ENCODE peak calls at places on chromosome 9, in nine cellular contexts. N is left lung; M is CD4-positive, CD25-positive, alpha-beta regulatory T cell; H is adrenal gland; O is aorta; A is endothelial cell of umbilical vein; J is K562; Z is upper lobe of right lung; W is CD8-positive, alpha-beta T cell. U is an unnamed sample.

GRCh38 chr9:88462191-88462590 is 72.8 kb upstream of the NXNL2 start:
- DNase-seq in M (no peak), N (no peak), W (no peak), A (no peak), J (no peak), H (no peak), Z (no peak), O (no peak), U (no peak)

GRCh38 chr9:72680593-72681317 is 159.3 kb downstream of the TMC1 start:
- DNase-seq in H (no peak), Z (no peak), W (no peak), N (no peak), J (no peak), O (no peak), A (no peak), M (no peak), U (no peak)

GRCh38 chr9:4435197-4435596 is 55.1 kb upstream of the SLC1A1 start:
- DNase-seq in A (no peak), O (no peak), N (no peak), J (no peak), Z (no peak), H (no peak), M (no peak), W (no peak), U (no peak)

GRCh38 chr9:106025449-106025848 is 331.1 kb downstream of the TMEM38B start:
- DNase-seq in N (no peak), W (no peak), Z (no peak), M (no peak), H (no peak), J (no peak), O (no peak), A (no peak), U (no peak)

GRCh38 chr9:38026840-38027527 is 42.0 kb downstream of the SHB start:
- DNase-seq in O (no peak), M (no peak), H (no peak), W (no peak), J (no peak), Z (no peak), A (no peak), N (no peak), U (no peak)

GRCh38 chr9:29211003-29211584 is 1637.8 kb upstream of the C9orf72 start:
- DNase-seq in M (no peak), A (no peak), J (no peak), W (no peak), N (no peak), Z (no peak), O (no peak), H (no peak), U (no peak)

GRCh38 chr9:134776080-134776796 is 104.4 kb upstream of the FCN2 start:
- DNase-seq in Z (no peak), M (no peak), H (no peak), N (no peak), O (no peak), W (no peak), J (no peak), A (no peak), U (no peak)

GRCh38 chr9:114475412-114476136 is 29.7 kb downstream of the WHRN start:
- DNase-seq in N (no peak), J (no peak), O (no peak), M (peak; percentile 31), W (no peak), H (no peak), A (no peak), Z (no peak), U (no peak)

GRCh38 chr9:80061940-80062339 is 490.2 kb downstream of the TLE4 start:
- DNase-seq in A (peak; percentile 51), J (no peak), O (peak; percentile 48), M (no peak), H (peak; percentile 51), N (no peak), Z (no peak), W (no peak), U (no peak)

GRCh38 chr9:105132006-105132405 is 112.4 kb upstream of the SLC44A1 start:
- DNase-seq in Z (no peak), O (no peak), M (no peak), N (no peak), H (no peak), W (no peak), J (no peak), A (no peak), U (no peak)

GRCh38 chr9:134595014-134595413 is 46.6 kb upstream of the COL5A1 start:
- DNase-seq in A (no peak), M (no peak), Z (no peak), W (no peak), N (no peak), O (no peak), H (no peak), J (no peak), U (no peak)

GRCh38 chr9:81162361-81162760 is 527.0 kb downstream of the TLE1 start:
- DNase-seq in M (no peak), H (no peak), A (no peak), Z (no peak), J (no peak), O (no peak), N (no peak), W (no peak), U (no peak)

GRCh38 chr9:123798203-123798602 is 131.7 kb downstream of the DENND1A start:
- DNase-seq in H (no peak), A (no peak), N (no peak), J (no peak), Z (no peak), M (no peak), O (no peak), W (no peak), U (no peak)

GRCh38 chr9:126788046-126788445 is 16.8 kb upstream of the ZBTB43 start:
- DNase-seq in A (no peak), W (no peak), J (no peak), N (no peak), H (no peak), O (no peak), M (no peak), Z (no peak), U (no peak)

GRCh38 chr9:4299006-4299795 is 667 bp downstream of the GLIS3 start:
- DNase-seq in O (peak; percentile 61), M (peak; percentile 40), Z (peak; percentile 78), W (peak; percentile 19), J (no peak), A (peak; percentile 62), N (peak; percentile 79), H (peak; percentile 27), U (peak; percentile 20)

GRCh38 chr9:35745569-35745968 is 3.5 kb downstream of the GBA2 start:
- DNase-seq in O (no peak), H (no peak), N (no peak), M (no peak), Z (no peak), A (no peak), W (no peak), J (no peak), U (no peak)

GRCh38 chr9:125103770-125104169 is 39.6 kb downstream of the SCAI start:
- DNase-seq in O (no peak), W (no peak), H (no peak), J (no peak), A (no peak), M (no peak), Z (no peak), N (no peak), U (no peak)

GRCh38 chr9:19498015-19498414 is 89.2 kb downstream of the ACER2 start:
- DNase-seq in W (no peak), O (no peak), H (no peak), A (no peak), N (no peak), Z (no peak), M (no peak), J (no peak), U (no peak)

GRCh38 chr9:108235599-108235998 is 620.2 kb downstream of the ACTL7B start:
- DNase-seq in N (no peak), O (no peak), H (no peak), W (no peak), J (no peak), M (no peak), Z (no peak), A (no peak), U (no peak)

GRCh38 chr9:108234811-108235210 is 621.0 kb downstream of the ACTL7B start:
- DNase-seq in N (no peak), O (no peak), M (no peak), A (no peak), J (no peak), Z (no peak), H (no peak), W (no peak), U (no peak)
- H3K27ac ChIP-seq in N (no peak overlapping the region), O (no peak overlapping the region), M (no peak overlapping the region), A (no peak overlapping the region), J (no peak overlapping the region), Z (no peak overlapping the region), H (no peak overlapping the region), W (no peak overlapping the region), U (no peak overlapping the region)

GRCh38 chr9:132372177-132373095 is 17.6 kb upstream of the SETX start:
- DNase-seq in M (peak; percentile 16), O (peak; percentile 81), Z (peak; percentile 69), H (peak; percentile 69), J (no peak), N (no peak), W (no peak), A (peak; percentile 97), U (no peak)
- H3K27ac ChIP-seq in M (no peak overlapping the region), O (no peak overlapping the region), Z (peak overlapping the region; percentile 77), H (peak overlapping the region; percentile 25), J (no peak overlapping the region), N (peak overlapping the region; percentile 84), W (no peak overlapping the region), A (peak overlapping the region; percentile 90), U (no peak overlapping the region)

DNA sequence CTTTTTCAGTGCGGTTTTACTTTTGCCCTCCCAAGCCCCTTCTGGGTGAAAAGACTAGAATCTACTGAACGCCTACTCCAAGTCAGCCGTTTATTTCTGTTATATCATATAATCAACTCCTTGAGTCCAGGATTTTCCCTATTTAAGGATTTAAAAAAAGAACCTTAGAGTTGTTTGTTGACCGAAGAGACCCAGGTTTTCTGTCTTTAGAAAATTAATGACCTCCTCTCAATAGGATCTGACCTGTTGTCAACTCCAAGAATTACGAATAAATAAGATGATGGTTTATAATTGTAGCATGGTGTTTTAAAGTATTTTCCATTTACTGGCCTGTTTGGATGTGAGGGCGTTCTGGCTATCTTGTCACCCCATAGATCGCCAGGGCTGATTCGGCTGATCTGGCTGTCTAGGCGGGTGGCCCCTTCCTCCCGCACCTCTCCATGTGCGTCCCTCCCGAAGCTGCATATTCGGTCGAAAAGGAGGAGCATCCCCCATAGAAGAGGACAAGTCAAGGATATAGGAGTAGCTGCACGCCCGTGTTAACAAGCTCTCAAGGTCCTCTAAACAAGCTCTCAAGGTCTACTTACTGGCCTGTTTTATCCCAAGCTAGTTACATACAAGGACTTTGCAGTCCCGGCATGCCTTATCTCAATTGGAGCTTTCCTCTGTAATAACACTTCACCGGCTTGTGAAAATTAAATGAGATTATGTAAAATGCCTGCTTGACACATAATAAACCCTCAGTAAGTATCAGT is 1.1 kb upstream of the UBAP2 start:
- DNase-seq in A (no peak), N (no peak), M (no peak), W (no peak), H (no peak), O (no peak), Z (no peak), J (no peak), U (no peak)
- H3K27ac ChIP-seq in A (peak overlapping the region; percentile 77), N (peak overlapping the region; percentile 96), M (peak overlapping the region; percentile 91), W (peak overlapping the region; percentile 87), H (peak overlapping the region; percentile 94), O (no peak overlapping the region), Z (peak overlapping the region; percentile 97), J (peak overlapping the region; percentile 98), U (peak overlapping the region; percentile 95)

GRCh38 chr9:83469722-83470121 is 68.5 kb downstream of the FRMD3 start:
- DNase-seq in O (no peak), W (no peak), H (no peak), A (no peak), J (no peak), M (no peak), Z (no peak), N (no peak), U (no peak)
- H3K27ac ChIP-seq in O (no peak overlapping the region), W (no peak overlapping the region), H (no peak overlapping the region), A (no peak overlapping the region), J (no peak overlapping the region), M (no peak overlapping the region), Z (no peak overlapping the region), N (no peak overlapping the region), U (no peak overlapping the region)

U was measured in CD8-positive, alpha-beta memory T cell.